ENCODE peak calls at places on chromosome 14, in seven cellular contexts. One of them, this sample, is unnamed. For H3K36me3, the result is how much of the 10 kb centered on the place peaks cover.

GRCh38 chr14:62303437-62303836 is 541.2 kb downstream of the SNAPC1 start:
- DNase-seq in HAP-1: no peak
- DNase-seq in tibial artery: no peak
- DNase-seq in heart right ventricle: no peak
- DNase-seq in left ventricle myocardium inferior: no peak
- DNase-seq in uterus: no peak
- DNase-seq in kidney epithelial cell: no peak
- DNase-seq in this sample: no peak

GRCh38 chr14:92950773-92951172 is 27.8 kb downstream of the CHGA start:
- DNase-seq in uterus: no peak
- DNase-seq in kidney epithelial cell: no peak
- DNase-seq in HAP-1: no peak
- DNase-seq in left ventricle myocardium inferior: no peak
- DNase-seq in heart right ventricle: no peak
- DNase-seq in tibial artery: no peak
- DNase-seq in this sample: no peak

GRCh38 chr14:55245657-55246268 is 25.5 kb upstream of the FBXO34 start:
- DNase-seq in tibial artery: no peak
- DNase-seq in heart right ventricle: no peak
- DNase-seq in uterus: no peak
- DNase-seq in HAP-1: peak
- DNase-seq in kidney epithelial cell: no peak
- DNase-seq in left ventricle myocardium inferior: no peak
- DNase-seq in this sample: peak

GRCh38 chr14:99774526-99775307 is 18.5 kb upstream of the EML1 start:
- DNase-seq in uterus: peak
- DNase-seq in HAP-1: peak
- DNase-seq in left ventricle myocardium inferior: peak
- DNase-seq in heart right ventricle: peak
- DNase-seq in tibial artery: no peak
- DNase-seq in kidney epithelial cell: no peak
- DNase-seq in this sample: peak

GRCh38 chr14:31829256-31829923 is 247.7 kb upstream of the ARHGAP5 start:
- DNase-seq in kidney epithelial cell: no peak
- DNase-seq in left ventricle myocardium inferior: no peak
- DNase-seq in heart right ventricle: no peak
- DNase-seq in uterus: no peak
- DNase-seq in HAP-1: no peak
- DNase-seq in tibial artery: no peak
- DNase-seq in this sample: peak

GRCh38 chr14:100566119-100566518 is 21.1 kb downstream of the BEGAIN start:
- DNase-seq in tibial artery: no peak
- DNase-seq in uterus: no peak
- DNase-seq in HAP-1: no peak
- DNase-seq in left ventricle myocardium inferior: no peak
- DNase-seq in kidney epithelial cell: no peak
- DNase-seq in heart right ventricle: no peak
- DNase-seq in this sample: no peak

GRCh38 chr14:104970231-104971068 is 7.7 kb downstream of the AHNAK2 start:
- DNase-seq in kidney epithelial cell: no peak
- DNase-seq in left ventricle myocardium inferior: peak
- DNase-seq in tibial artery: peak
- DNase-seq in uterus: peak
- DNase-seq in heart right ventricle: peak
- DNase-seq in HAP-1: peak
- DNase-seq in this sample: no peak

GRCh38 chr14:69354383-69355154 is 43.5 kb downstream of the ERH start:
- DNase-seq in tibial artery: no peak
- DNase-seq in kidney epithelial cell: peak
- DNase-seq in heart right ventricle: no peak
- DNase-seq in HAP-1: no peak
- DNase-seq in uterus: no peak
- DNase-seq in left ventricle myocardium inferior: no peak
- DNase-seq in this sample: no peak

GRCh38 chr14:65230287-65230728 is 128.0 kb upstream of the MAX start:
- DNase-seq in kidney epithelial cell: no peak
- DNase-seq in tibial artery: peak
- DNase-seq in HAP-1: peak
- DNase-seq in heart right ventricle: peak
- DNase-seq in left ventricle myocardium inferior: peak
- DNase-seq in uterus: peak
- DNase-seq in this sample: peak

GRCh38 chr14:67996235-67996634 is 176.7 kb downstream of the RAD51B start:
- DNase-seq in kidney epithelial cell: no peak
- DNase-seq in left ventricle myocardium inferior: no peak
- DNase-seq in HAP-1: no peak
- DNase-seq in tibial artery: no peak
- DNase-seq in uterus: no peak
- DNase-seq in heart right ventricle: no peak
- DNase-seq in this sample: no peak

GRCh38 chr14:94423465-94424056 is 29.0 kb downstream of the SERPINA11 start:
- DNase-seq in heart right ventricle: peak
- DNase-seq in left ventricle myocardium inferior: peak
- DNase-seq in HAP-1: peak
- DNase-seq in tibial artery: peak
- DNase-seq in kidney epithelial cell: peak
- DNase-seq in uterus: peak
- DNase-seq in this sample: peak

GRCh38 chr14:61466905-61467280 is 145.5 kb downstream of the PRKCH start:
- DNase-seq in heart right ventricle: no peak
- DNase-seq in kidney epithelial cell: no peak
- DNase-seq in tibial artery: no peak
- DNase-seq in uterus: no peak
- DNase-seq in HAP-1: no peak
- DNase-seq in left ventricle myocardium inferior: no peak
- DNase-seq in this sample: no peak

GRCh38 chr14:38505221-38506095 is 249.6 kb upstream of the CLEC14A start:
- DNase-seq in tibial artery: no peak
- DNase-seq in heart right ventricle: no peak
- DNase-seq in HAP-1: no peak
- DNase-seq in uterus: no peak
- DNase-seq in left ventricle myocardium inferior: no peak
- DNase-seq in kidney epithelial cell: no peak
- DNase-seq in this sample: no peak

GRCh38 chr14:95614335-95614734 is 71.9 kb upstream of the TCL1B start:
- DNase-seq in kidney epithelial cell: no peak
- DNase-seq in left ventricle myocardium inferior: no peak
- DNase-seq in tibial artery: no peak
- DNase-seq in HAP-1: no peak
- DNase-seq in heart right ventricle: no peak
- DNase-seq in uterus: no peak
- DNase-seq in this sample: no peak

GRCh38 chr14:96224480-96225096 is 19.9 kb downstream of the BDKRB2 start:
- DNase-seq in heart right ventricle: no peak
- DNase-seq in tibial artery: no peak
- DNase-seq in HAP-1: no peak
- DNase-seq in left ventricle myocardium inferior: no peak
- DNase-seq in kidney epithelial cell: no peak
- DNase-seq in uterus: no peak
- DNase-seq in this sample: no peak

GRCh38 chr14:61346793-61347192 is 25.4 kb downstream of the PRKCH start:
- DNase-seq in HAP-1: no peak
- DNase-seq in heart right ventricle: no peak
- DNase-seq in tibial artery: no peak
- DNase-seq in left ventricle myocardium inferior: no peak
- DNase-seq in kidney epithelial cell: no peak
- DNase-seq in uterus: no peak
- DNase-seq in this sample: peak

GRCh38 chr14:91288876-91289275 is 44.4 kb upstream of the GPR68 start:
- DNase-seq in HAP-1: no peak
- DNase-seq in kidney epithelial cell: no peak
- DNase-seq in tibial artery: no peak
- DNase-seq in heart right ventricle: no peak
- DNase-seq in left ventricle myocardium inferior: no peak
- DNase-seq in uterus: no peak
- DNase-seq in this sample: no peak
- H3K36me3 ChIP-seq in HAP-1: half or more
- H3K36me3 ChIP-seq in kidney epithelial cell: under half
- H3K36me3 ChIP-seq in tibial artery: under half
- H3K36me3 ChIP-seq in heart right ventricle: under half
- H3K36me3 ChIP-seq in left ventricle myocardium inferior: under half
- H3K36me3 ChIP-seq in uterus: under half
- H3K36me3 ChIP-seq in this sample: under half

GRCh38 chr14:51963164-51963733 is 26.1 kb upstream of the RTRAF start:
- DNase-seq in HAP-1: no peak
- DNase-seq in kidney epithelial cell: no peak
- DNase-seq in left ventricle myocardium inferior: no peak
- DNase-seq in uterus: no peak
- DNase-seq in heart right ventricle: no peak
- DNase-seq in tibial artery: no peak
- DNase-seq in this sample: no peak
- H3K4me3 ChIP-seq in HAP-1: no peak
- H3K4me3 ChIP-seq in kidney epithelial cell: no peak
- H3K4me3 ChIP-seq in left ventricle myocardium inferior: peak
- H3K4me3 ChIP-seq in uterus: no peak
- H3K4me3 ChIP-seq in heart right ventricle: peak
- H3K4me3 ChIP-seq in tibial artery: no peak
- H3K4me3 ChIP-seq in this sample: no peak

GRCh38 chr14:58292192-58292591 is 6.2 kb upstream of the ARID4A start:
- DNase-seq in tibial artery: no peak
- DNase-seq in heart right ventricle: no peak
- DNase-seq in uterus: no peak
- DNase-seq in left ventricle myocardium inferior: no peak
- DNase-seq in HAP-1: no peak
- DNase-seq in kidney epithelial cell: no peak
- DNase-seq in this sample: no peak
- H3K36me3 ChIP-seq in tibial artery: under half
- H3K36me3 ChIP-seq in heart right ventricle: under half
- H3K36me3 ChIP-seq in uterus: under half
- H3K36me3 ChIP-seq in left ventricle myocardium inferior: half or more
- H3K36me3 ChIP-seq in HAP-1: half or more
- H3K36me3 ChIP-seq in kidney epithelial cell: under half
- H3K36me3 ChIP-seq in this sample: half or more

GRCh38 chr14:89953602-89954001 is 928 bp downstream of the EFCAB11 start:
- DNase-seq in kidney epithelial cell: no peak
- DNase-seq in HAP-1: no peak
- DNase-seq in uterus: no peak
- DNase-seq in tibial artery: no peak
- DNase-seq in heart right ventricle: no peak
- DNase-seq in left ventricle myocardium inferior: no peak
- DNase-seq in this sample: no peak
- H3K4me3 ChIP-seq in kidney epithelial cell: peak
- H3K4me3 ChIP-seq in HAP-1: peak
- H3K4me3 ChIP-seq in uterus: no peak
- H3K4me3 ChIP-seq in tibial artery: no peak
- H3K4me3 ChIP-seq in heart right ventricle: no peak
- H3K4me3 ChIP-seq in left ventricle myocardium inferior: peak
- H3K4me3 ChIP-seq in this sample: peak

DNA sequence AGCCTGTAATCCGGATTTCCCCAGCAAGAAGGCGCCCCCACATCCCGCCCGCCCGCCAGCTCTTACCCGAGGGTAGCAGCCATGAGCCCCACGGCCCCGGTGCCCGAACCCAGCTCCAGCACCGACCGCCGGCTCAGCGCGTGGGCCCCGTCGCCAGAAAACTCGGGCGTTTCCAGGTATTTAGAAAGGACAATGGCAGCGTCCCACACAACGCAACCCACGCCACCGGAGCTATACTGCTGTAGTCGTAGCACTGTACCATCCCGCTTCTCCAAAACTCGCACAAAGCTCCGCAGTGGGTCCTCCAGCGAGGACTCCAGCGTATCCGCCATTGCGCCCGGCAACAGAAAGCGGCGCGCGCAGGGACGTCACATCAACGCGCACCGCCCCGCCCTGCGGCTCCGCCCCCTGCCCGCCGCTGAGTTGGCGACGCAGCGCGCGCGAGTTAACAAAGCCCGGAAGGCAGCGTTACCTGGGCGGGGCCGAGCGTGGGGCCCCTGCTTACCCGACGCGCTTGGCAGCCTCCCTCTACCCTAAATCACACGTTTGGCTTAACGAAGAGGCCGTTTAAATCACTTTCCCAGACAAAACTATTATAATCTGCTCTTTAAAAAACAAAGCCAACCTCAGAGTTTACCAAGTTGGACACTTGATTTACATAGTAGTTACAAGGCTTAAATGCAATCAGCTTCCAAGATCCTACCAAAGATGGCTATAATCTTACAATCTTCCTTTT is at the start of gene VCPKMT:
- DNase-seq in left ventricle myocardium inferior: peak
- DNase-seq in tibial artery: peak
- DNase-seq in kidney epithelial cell: peak
- DNase-seq in heart right ventricle: peak
- DNase-seq in uterus: peak
- DNase-seq in HAP-1: peak
- DNase-seq in this sample: peak
- H3K36me3 ChIP-seq in left ventricle myocardium inferior: half or more
- H3K36me3 ChIP-seq in tibial artery: under half
- H3K36me3 ChIP-seq in kidney epithelial cell: under half
- H3K36me3 ChIP-seq in heart right ventricle: under half
- H3K36me3 ChIP-seq in uterus: under half
- H3K36me3 ChIP-seq in HAP-1: under half
- H3K36me3 ChIP-seq in this sample: under half

GRCh38 chr14:23202001-23202400 is 18.5 kb upstream of the SLC7A8 start:
- DNase-seq in kidney epithelial cell: no peak
- DNase-seq in left ventricle myocardium inferior: no peak
- DNase-seq in HAP-1: no peak
- DNase-seq in tibial artery: no peak
- DNase-seq in uterus: no peak
- DNase-seq in heart right ventricle: no peak
- DNase-seq in this sample: no peak
- H3K4me3 ChIP-seq in kidney epithelial cell: no peak
- H3K4me3 ChIP-seq in left ventricle myocardium inferior: no peak
- H3K4me3 ChIP-seq in HAP-1: no peak
- H3K4me3 ChIP-seq in tibial artery: no peak
- H3K4me3 ChIP-seq in uterus: no peak
- H3K4me3 ChIP-seq in heart right ventricle: no peak
- H3K4me3 ChIP-seq in this sample: no peak

GRCh38 chr14:103492572-103492971 is 30.1 kb downstream of the CKB start:
- DNase-seq in left ventricle myocardium inferior: no peak
- DNase-seq in HAP-1: no peak
- DNase-seq in heart right ventricle: no peak
- DNase-seq in uterus: no peak
- DNase-seq in kidney epithelial cell: no peak
- DNase-seq in tibial artery: no peak
- DNase-seq in this sample: no peak
- H3K36me3 ChIP-seq in left ventricle myocardium inferior: half or more
- H3K36me3 ChIP-seq in HAP-1: under half
- H3K36me3 ChIP-seq in heart right ventricle: under half
- H3K36me3 ChIP-seq in uterus: under half
- H3K36me3 ChIP-seq in kidney epithelial cell: under half
- H3K36me3 ChIP-seq in tibial artery: under half
- H3K36me3 ChIP-seq in this sample: under half